ENCODE peak calls at places on chromosomes 5 and 9, in seven cellular contexts. One of them, this sample, is unnamed.

GRCh38 chr5:57441557-57441956 is 41.1 kb downstream of the ACTBL2 start:
- DNase-seq in NCI-H748 treated with DMSO at 0.1 percent for 48 hours: no peak
- DNase-seq in activated CD8-positive, alpha-beta memory T cell treated with anti-CD3 and anti-CD28 coated beads for 48 hours: no peak
- DNase-seq in Peyer's patch: no peak
- DNase-seq in cardiac septum: no peak
- DNase-seq in kidney epithelial cell: peak
- DNase-seq in NCI-H510A treated with DMSO at 0.1 percent for 48 hours: no peak
- DNase-seq in this sample: peak

GRCh38 chr5:139413963-139414362 is 10.1 kb upstream of the SPATA24 start:
- DNase-seq in cardiac septum: no peak
- DNase-seq in Peyer's patch: no peak
- DNase-seq in NCI-H748 treated with DMSO at 0.1 percent for 48 hours: no peak
- DNase-seq in kidney epithelial cell: no peak
- DNase-seq in NCI-H510A treated with DMSO at 0.1 percent for 48 hours: no peak
- DNase-seq in activated CD8-positive, alpha-beta memory T cell treated with anti-CD3 and anti-CD28 coated beads for 48 hours: no peak
- DNase-seq in this sample: no peak

GRCh38 chr9:106860731-106861584 is 2.0 kb upstream of the ZNF462 start:
- DNase-seq in kidney epithelial cell: no peak
- DNase-seq in NCI-H510A treated with DMSO at 0.1 percent for 48 hours: peak
- DNase-seq in NCI-H748 treated with DMSO at 0.1 percent for 48 hours: no peak
- DNase-seq in cardiac septum: no peak
- DNase-seq in activated CD8-positive, alpha-beta memory T cell treated with anti-CD3 and anti-CD28 coated beads for 48 hours: no peak
- DNase-seq in Peyer's patch: peak
- DNase-seq in this sample: no peak

GRCh38 chr9:37897665-37898064 is 6.3 kb downstream of the SLC25A51 start:
- DNase-seq in kidney epithelial cell: no peak
- DNase-seq in Peyer's patch: no peak
- DNase-seq in NCI-H748 treated with DMSO at 0.1 percent for 48 hours: no peak
- DNase-seq in activated CD8-positive, alpha-beta memory T cell treated with anti-CD3 and anti-CD28 coated beads for 48 hours: no peak
- DNase-seq in NCI-H510A treated with DMSO at 0.1 percent for 48 hours: no peak
- DNase-seq in cardiac septum: no peak
- DNase-seq in this sample: no peak

GRCh38 chr9:122087406-122088200 is 5.5 kb downstream of the TTLL11 start:
- DNase-seq in NCI-H748 treated with DMSO at 0.1 percent for 48 hours: no peak
- DNase-seq in Peyer's patch: no peak
- DNase-seq in activated CD8-positive, alpha-beta memory T cell treated with anti-CD3 and anti-CD28 coated beads for 48 hours: no peak
- DNase-seq in kidney epithelial cell: no peak
- DNase-seq in cardiac septum: no peak
- DNase-seq in NCI-H510A treated with DMSO at 0.1 percent for 48 hours: no peak
- DNase-seq in this sample: no peak

GRCh38 chr9:109192732-109193361 is 25.8 kb upstream of the FRRS1L start:
- DNase-seq in cardiac septum: no peak
- DNase-seq in NCI-H510A treated with DMSO at 0.1 percent for 48 hours: peak
- DNase-seq in kidney epithelial cell: no peak
- DNase-seq in Peyer's patch: peak
- DNase-seq in NCI-H748 treated with DMSO at 0.1 percent for 48 hours: no peak
- DNase-seq in activated CD8-positive, alpha-beta memory T cell treated with anti-CD3 and anti-CD28 coated beads for 48 hours: no peak
- DNase-seq in this sample: no peak

GRCh38 chr5:137442660-137443059 is 56.5 kb downstream of the SPOCK1 start:
- DNase-seq in Peyer's patch: no peak
- DNase-seq in kidney epithelial cell: no peak
- DNase-seq in activated CD8-positive, alpha-beta memory T cell treated with anti-CD3 and anti-CD28 coated beads for 48 hours: no peak
- DNase-seq in NCI-H748 treated with DMSO at 0.1 percent for 48 hours: peak
- DNase-seq in cardiac septum: no peak
- DNase-seq in NCI-H510A treated with DMSO at 0.1 percent for 48 hours: no peak
- DNase-seq in this sample: no peak

GRCh38 chr9:130823435-130823834 is 11.6 kb upstream of the ABL1 start:
- DNase-seq in activated CD8-positive, alpha-beta memory T cell treated with anti-CD3 and anti-CD28 coated beads for 48 hours: no peak
- DNase-seq in NCI-H748 treated with DMSO at 0.1 percent for 48 hours: no peak
- DNase-seq in cardiac septum: no peak
- DNase-seq in Peyer's patch: no peak
- DNase-seq in NCI-H510A treated with DMSO at 0.1 percent for 48 hours: no peak
- DNase-seq in kidney epithelial cell: no peak
- DNase-seq in this sample: no peak

GRCh38 chr5:154410786-154411185 is 35.0 kb upstream of the SAP30L start:
- DNase-seq in NCI-H748 treated with DMSO at 0.1 percent for 48 hours: no peak
- DNase-seq in activated CD8-positive, alpha-beta memory T cell treated with anti-CD3 and anti-CD28 coated beads for 48 hours: no peak
- DNase-seq in Peyer's patch: no peak
- DNase-seq in cardiac septum: no peak
- DNase-seq in kidney epithelial cell: no peak
- DNase-seq in NCI-H510A treated with DMSO at 0.1 percent for 48 hours: no peak
- DNase-seq in this sample: no peak

GRCh38 chr9:96487949-96488348 is 38.0 kb downstream of the HABP4 start:
- DNase-seq in NCI-H748 treated with DMSO at 0.1 percent for 48 hours: no peak
- DNase-seq in cardiac septum: no peak
- DNase-seq in kidney epithelial cell: no peak
- DNase-seq in Peyer's patch: no peak
- DNase-seq in activated CD8-positive, alpha-beta memory T cell treated with anti-CD3 and anti-CD28 coated beads for 48 hours: no peak
- DNase-seq in NCI-H510A treated with DMSO at 0.1 percent for 48 hours: no peak
- DNase-seq in this sample: no peak

GRCh38 chr5:371811-372555 is 50.5 kb downstream of the AHRR start:
- DNase-seq in cardiac septum: peak
- DNase-seq in kidney epithelial cell: no peak
- DNase-seq in NCI-H510A treated with DMSO at 0.1 percent for 48 hours: peak
- DNase-seq in activated CD8-positive, alpha-beta memory T cell treated with anti-CD3 and anti-CD28 coated beads for 48 hours: no peak
- DNase-seq in NCI-H748 treated with DMSO at 0.1 percent for 48 hours: no peak
- DNase-seq in Peyer's patch: peak
- DNase-seq in this sample: peak

GRCh38 chr9:124285903-124286291 is 28.1 kb downstream of the NEK6 start:
- DNase-seq in Peyer's patch: no peak
- DNase-seq in NCI-H748 treated with DMSO at 0.1 percent for 48 hours: no peak
- DNase-seq in kidney epithelial cell: peak
- DNase-seq in NCI-H510A treated with DMSO at 0.1 percent for 48 hours: no peak
- DNase-seq in activated CD8-positive, alpha-beta memory T cell treated with anti-CD3 and anti-CD28 coated beads for 48 hours: no peak
- DNase-seq in cardiac septum: no peak
- DNase-seq in this sample: no peak

GRCh38 chr9:1231998-1232919 is 182.1 kb downstream of the DMRT2 start:
- DNase-seq in activated CD8-positive, alpha-beta memory T cell treated with anti-CD3 and anti-CD28 coated beads for 48 hours: no peak
- DNase-seq in NCI-H748 treated with DMSO at 0.1 percent for 48 hours: no peak
- DNase-seq in NCI-H510A treated with DMSO at 0.1 percent for 48 hours: no peak
- DNase-seq in cardiac septum: no peak
- DNase-seq in kidney epithelial cell: peak
- DNase-seq in Peyer's patch: no peak
- DNase-seq in this sample: no peak

GRCh38 chr9:5976668-5977397 is 38.6 kb downstream of the RANBP6 start:
- DNase-seq in cardiac septum: no peak
- DNase-seq in activated CD8-positive, alpha-beta memory T cell treated with anti-CD3 and anti-CD28 coated beads for 48 hours: no peak
- DNase-seq in NCI-H510A treated with DMSO at 0.1 percent for 48 hours: no peak
- DNase-seq in kidney epithelial cell: no peak
- DNase-seq in Peyer's patch: no peak
- DNase-seq in NCI-H748 treated with DMSO at 0.1 percent for 48 hours: no peak
- DNase-seq in this sample: no peak

GRCh38 chr5:131357739-131358561 is 94.1 kb downstream of the CDC42SE2 start:
- DNase-seq in kidney epithelial cell: no peak
- DNase-seq in NCI-H748 treated with DMSO at 0.1 percent for 48 hours: no peak
- DNase-seq in activated CD8-positive, alpha-beta memory T cell treated with anti-CD3 and anti-CD28 coated beads for 48 hours: no peak
- DNase-seq in Peyer's patch: no peak
- DNase-seq in cardiac septum: no peak
- DNase-seq in NCI-H510A treated with DMSO at 0.1 percent for 48 hours: no peak
- DNase-seq in this sample: no peak

GRCh38 chr9:85940275-85940831 is 593 bp upstream of the NAA35 start:
- DNase-seq in NCI-H748 treated with DMSO at 0.1 percent for 48 hours: no peak
- DNase-seq in activated CD8-positive, alpha-beta memory T cell treated with anti-CD3 and anti-CD28 coated beads for 48 hours: no peak
- DNase-seq in cardiac septum: no peak
- DNase-seq in NCI-H510A treated with DMSO at 0.1 percent for 48 hours: peak
- DNase-seq in kidney epithelial cell: no peak
- DNase-seq in Peyer's patch: no peak
- DNase-seq in this sample: no peak

GRCh38 chr5:74870299-74871067 is 4.3 kb upstream of the FAM169A start:
- DNase-seq in activated CD8-positive, alpha-beta memory T cell treated with anti-CD3 and anti-CD28 coated beads for 48 hours: no peak
- DNase-seq in NCI-H510A treated with DMSO at 0.1 percent for 48 hours: no peak
- DNase-seq in NCI-H748 treated with DMSO at 0.1 percent for 48 hours: no peak
- DNase-seq in Peyer's patch: no peak
- DNase-seq in cardiac septum: no peak
- DNase-seq in kidney epithelial cell: no peak
- DNase-seq in this sample: no peak

GRCh38 chr9:134895849-134896833 is 15.5 kb downstream of the FCN2 start:
- DNase-seq in Peyer's patch: no peak
- DNase-seq in NCI-H510A treated with DMSO at 0.1 percent for 48 hours: no peak
- DNase-seq in NCI-H748 treated with DMSO at 0.1 percent for 48 hours: no peak
- DNase-seq in cardiac septum: no peak
- DNase-seq in kidney epithelial cell: no peak
- DNase-seq in activated CD8-positive, alpha-beta memory T cell treated with anti-CD3 and anti-CD28 coated beads for 48 hours: no peak
- DNase-seq in this sample: no peak

GRCh38 chr5:64759960-64760695 is 8.4 kb downstream of the SREK1IP1 start:
- DNase-seq in activated CD8-positive, alpha-beta memory T cell treated with anti-CD3 and anti-CD28 coated beads for 48 hours: no peak
- DNase-seq in NCI-H748 treated with DMSO at 0.1 percent for 48 hours: no peak
- DNase-seq in kidney epithelial cell: no peak
- DNase-seq in cardiac septum: no peak
- DNase-seq in Peyer's patch: no peak
- DNase-seq in NCI-H510A treated with DMSO at 0.1 percent for 48 hours: no peak
- DNase-seq in this sample: no peak

GRCh38 chr9:2461886-2462285 is 159.7 kb upstream of the VLDLR start:
- DNase-seq in activated CD8-positive, alpha-beta memory T cell treated with anti-CD3 and anti-CD28 coated beads for 48 hours: no peak
- DNase-seq in NCI-H748 treated with DMSO at 0.1 percent for 48 hours: no peak
- DNase-seq in cardiac septum: no peak
- DNase-seq in kidney epithelial cell: no peak
- DNase-seq in Peyer's patch: no peak
- DNase-seq in NCI-H510A treated with DMSO at 0.1 percent for 48 hours: no peak
- DNase-seq in this sample: no peak

GRCh38 chr9:19555214-19555613 is 146.4 kb downstream of the ACER2 start:
- DNase-seq in NCI-H510A treated with DMSO at 0.1 percent for 48 hours: no peak
- DNase-seq in Peyer's patch: no peak
- DNase-seq in NCI-H748 treated with DMSO at 0.1 percent for 48 hours: no peak
- DNase-seq in activated CD8-positive, alpha-beta memory T cell treated with anti-CD3 and anti-CD28 coated beads for 48 hours: no peak
- DNase-seq in cardiac septum: no peak
- DNase-seq in kidney epithelial cell: no peak
- DNase-seq in this sample: no peak

GRCh38 chr5:138334867-138335447 is 3.1 kb upstream of the FAM53C start:
- DNase-seq in Peyer's patch: no peak
- DNase-seq in kidney epithelial cell: no peak
- DNase-seq in activated CD8-positive, alpha-beta memory T cell treated with anti-CD3 and anti-CD28 coated beads for 48 hours: no peak
- DNase-seq in NCI-H748 treated with DMSO at 0.1 percent for 48 hours: no peak
- DNase-seq in cardiac septum: no peak
- DNase-seq in NCI-H510A treated with DMSO at 0.1 percent for 48 hours: no peak
- DNase-seq in this sample: no peak

GRCh38 chr5:15209053-15209762 is 290.8 kb upstream of the FBXL7 start:
- DNase-seq in NCI-H510A treated with DMSO at 0.1 percent for 48 hours: no peak
- DNase-seq in NCI-H748 treated with DMSO at 0.1 percent for 48 hours: no peak
- DNase-seq in Peyer's patch: no peak
- DNase-seq in activated CD8-positive, alpha-beta memory T cell treated with anti-CD3 and anti-CD28 coated beads for 48 hours: no peak
- DNase-seq in cardiac septum: no peak
- DNase-seq in kidney epithelial cell: no peak
- DNase-seq in this sample: no peak

GRCh38 chr5:56440871-56441740 is 208.0 kb upstream of the ANKRD55 start:
- DNase-seq in cardiac septum: no peak
- DNase-seq in NCI-H748 treated with DMSO at 0.1 percent for 48 hours: peak
- DNase-seq in kidney epithelial cell: peak
- DNase-seq in activated CD8-positive, alpha-beta memory T cell treated with anti-CD3 and anti-CD28 coated beads for 48 hours: no peak
- DNase-seq in Peyer's patch: no peak
- DNase-seq in NCI-H510A treated with DMSO at 0.1 percent for 48 hours: no peak
- DNase-seq in this sample: no peak

GRCh38 chr9:95954940-95955339 is 79.4 kb downstream of the ERCC6L2 start:
- DNase-seq in NCI-H510A treated with DMSO at 0.1 percent for 48 hours: no peak
- DNase-seq in Peyer's patch: no peak
- DNase-seq in kidney epithelial cell: no peak
- DNase-seq in NCI-H748 treated with DMSO at 0.1 percent for 48 hours: no peak
- DNase-seq in activated CD8-positive, alpha-beta memory T cell treated with anti-CD3 and anti-CD28 coated beads for 48 hours: no peak
- DNase-seq in cardiac septum: no peak
- DNase-seq in this sample: no peak

GRCh38 chr5:139481122-139481533 is 1.4 kb downstream of the STING1 start:
- DNase-seq in NCI-H510A treated with DMSO at 0.1 percent for 48 hours: no peak
- DNase-seq in kidney epithelial cell: no peak
- DNase-seq in Peyer's patch: no peak
- DNase-seq in cardiac septum: peak
- DNase-seq in activated CD8-positive, alpha-beta memory T cell treated with anti-CD3 and anti-CD28 coated beads for 48 hours: no peak
- DNase-seq in NCI-H748 treated with DMSO at 0.1 percent for 48 hours: no peak
- DNase-seq in this sample: peak

GRCh38 chr9:19460258-19460657 is 51.4 kb downstream of the ACER2 start:
- DNase-seq in NCI-H748 treated with DMSO at 0.1 percent for 48 hours: no peak
- DNase-seq in kidney epithelial cell: no peak
- DNase-seq in cardiac septum: no peak
- DNase-seq in NCI-H510A treated with DMSO at 0.1 percent for 48 hours: no peak
- DNase-seq in activated CD8-positive, alpha-beta memory T cell treated with anti-CD3 and anti-CD28 coated beads for 48 hours: no peak
- DNase-seq in Peyer's patch: no peak
- DNase-seq in this sample: no peak

GRCh38 chr9:101995231-101995630 is 256.8 kb upstream of the GRIN3A start:
- DNase-seq in NCI-H748 treated with DMSO at 0.1 percent for 48 hours: no peak
- DNase-seq in Peyer's patch: no peak
- DNase-seq in cardiac septum: no peak
- DNase-seq in activated CD8-positive, alpha-beta memory T cell treated with anti-CD3 and anti-CD28 coated beads for 48 hours: no peak
- DNase-seq in NCI-H510A treated with DMSO at 0.1 percent for 48 hours: no peak
- DNase-seq in kidney epithelial cell: peak
- DNase-seq in this sample: no peak

GRCh38 chr5:3320317-3320865 is 275.2 kb upstream of the IRX1 start:
- DNase-seq in kidney epithelial cell: no peak
- DNase-seq in Peyer's patch: no peak
- DNase-seq in activated CD8-positive, alpha-beta memory T cell treated with anti-CD3 and anti-CD28 coated beads for 48 hours: no peak
- DNase-seq in NCI-H510A treated with DMSO at 0.1 percent for 48 hours: no peak
- DNase-seq in NCI-H748 treated with DMSO at 0.1 percent for 48 hours: no peak
- DNase-seq in cardiac septum: no peak
- DNase-seq in this sample: no peak

GRCh38 chr5:180287404-180287803 is 4.5 kb downstream of the MAPK9 start:
- DNase-seq in activated CD8-positive, alpha-beta memory T cell treated with anti-CD3 and anti-CD28 coated beads for 48 hours: no peak
- DNase-seq in NCI-H510A treated with DMSO at 0.1 percent for 48 hours: no peak
- DNase-seq in NCI-H748 treated with DMSO at 0.1 percent for 48 hours: no peak
- DNase-seq in kidney epithelial cell: no peak
- DNase-seq in cardiac septum: no peak
- DNase-seq in Peyer's patch: no peak
- DNase-seq in this sample: no peak

GRCh38 chr5:78602400-78602799 is 46.2 kb downstream of the LHFPL2 start:
- DNase-seq in kidney epithelial cell: no peak
- DNase-seq in NCI-H510A treated with DMSO at 0.1 percent for 48 hours: no peak
- DNase-seq in NCI-H748 treated with DMSO at 0.1 percent for 48 hours: no peak
- DNase-seq in cardiac septum: no peak
- DNase-seq in Peyer's patch: no peak
- DNase-seq in activated CD8-positive, alpha-beta memory T cell treated with anti-CD3 and anti-CD28 coated beads for 48 hours: no peak
- DNase-seq in this sample: no peak

GRCh38 chr5:97534166-97534565 is 351.1 kb upstream of the RIOK2 start:
- DNase-seq in kidney epithelial cell: peak
- DNase-seq in cardiac septum: no peak
- DNase-seq in activated CD8-positive, alpha-beta memory T cell treated with anti-CD3 and anti-CD28 coated beads for 48 hours: no peak
- DNase-seq in NCI-H748 treated with DMSO at 0.1 percent for 48 hours: no peak
- DNase-seq in NCI-H510A treated with DMSO at 0.1 percent for 48 hours: peak
- DNase-seq in Peyer's patch: no peak
- DNase-seq in this sample: no peak

GRCh38 chr9:110148868-110149267 is 59.1 kb downstream of the C9orf152 start:
- DNase-seq in NCI-H510A treated with DMSO at 0.1 percent for 48 hours: no peak
- DNase-seq in activated CD8-positive, alpha-beta memory T cell treated with anti-CD3 and anti-CD28 coated beads for 48 hours: no peak
- DNase-seq in Peyer's patch: no peak
- DNase-seq in NCI-H748 treated with DMSO at 0.1 percent for 48 hours: no peak
- DNase-seq in cardiac septum: no peak
- DNase-seq in kidney epithelial cell: no peak
- DNase-seq in this sample: no peak